ENCODE peak calls at places on chromosomes 2 and 18, in nine cellular contexts. S is ovary; Q is body of pancreas; J is IMR-90; N is CD8-positive, alpha-beta T cell; V is PC-9; G is thoracic aorta; Z is stomach; D is spleen. T is an unnamed sample. For H3K9me3, the result is how much of the 10 kb centered on the place peaks cover.

GRCh38 chr2:41580806-41581205 is 467.0 kb upstream of the PKDCC start:
- DNase-seq in S (no peak), Q (no peak), J (no peak), N (no peak), V (no peak), G (no peak), Z (no peak), D (no peak), T (no peak)

GRCh38 chr2:37344453-37345361 is at the start of gene QPCT:
- DNase-seq in S (peak), Q (peak), J (peak), N (peak), V (peak), G (no peak), Z (peak), D (peak), T (peak)

GRCh38 chr2:20645761-20646160 is 5.1 kb downstream of the HS1BP3 start:
- DNase-seq in S (no peak), Q (no peak), J (no peak), N (no peak), V (no peak), G (no peak), Z (no peak), D (peak), T (no peak)

GRCh38 chr2:178796079-178796677 is 11.0 kb downstream of the TTN start:
- DNase-seq in S (no peak), Q (no peak), J (peak), N (no peak), V (no peak), G (no peak), Z (no peak), D (no peak), T (no peak)

GRCh38 chr2:88729061-88729745 is 37.7 kb downstream of the RPIA start:
- DNase-seq in S (no peak), Q (no peak), J (no peak), N (no peak), V (no peak), G (no peak), Z (no peak), D (no peak), T (no peak)

GRCh38 chr18:49612515-49613033 is 50.7 kb downstream of the LIPG start:
- DNase-seq in S (no peak), Q (no peak), J (no peak), N (no peak), V (no peak), G (no peak), Z (no peak), D (no peak), T (no peak)

GRCh38 chr2:23584054-23584745 is 199.2 kb downstream of the KLHL29 start:
- DNase-seq in S (no peak), Q (no peak), J (no peak), N (no peak), V (no peak), G (peak), Z (no peak), D (peak), T (no peak)

GRCh38 chr2:212414699-212415309 is 123.8 kb downstream of the ERBB4 start:
- DNase-seq in S (no peak), Q (no peak), J (no peak), N (no peak), V (no peak), G (no peak), Z (no peak), D (no peak), T (no peak)

GRCh38 chr2:64934530-64934929 is 54.7 kb upstream of the SLC1A4 start:
- DNase-seq in S (no peak), Q (no peak), J (no peak), N (no peak), V (no peak), G (no peak), Z (no peak), D (no peak), T (no peak)

GRCh38 chr2:220335591-220335915 is 708.1 kb downstream of the SLC4A3 start:
- DNase-seq in S (no peak), Q (no peak), J (no peak), N (no peak), V (no peak), G (no peak), Z (no peak), D (no peak), T (no peak)

GRCh38 chr2:229153946-229154345 is 117.1 kb downstream of the PID1 start:
- DNase-seq in S (no peak), Q (no peak), J (no peak), N (no peak), V (no peak), G (no peak), Z (no peak), D (no peak), T (no peak)

GRCh38 chr2:196967126-196967525 is 40.6 kb upstream of the PGAP1 start:
- DNase-seq in S (no peak), Q (no peak), J (peak), N (no peak), V (no peak), G (no peak), Z (no peak), D (no peak), T (no peak)

GRCh38 chr2:111662771-111663470 is 221.1 kb downstream of the ANAPC1 start:
- DNase-seq in S (no peak), Q (no peak), J (peak), N (no peak), V (peak), G (no peak), Z (no peak), D (no peak), T (no peak)

GRCh38 chr2:48312126-48312525 is 217.8 kb upstream of the STON1 start:
- DNase-seq in S (no peak), Q (no peak), J (no peak), N (no peak), V (peak), G (no peak), Z (no peak), D (no peak), T (no peak)

GRCh38 chr18:45254683-45255082 is 360.6 kb upstream of the SLC14A2 start:
- DNase-seq in S (peak), Q (peak), J (no peak), N (no peak), V (no peak), G (no peak), Z (no peak), D (no peak), T (no peak)

GRCh38 chr2:17303054-17303453 is 215.2 kb downstream of the RAD51AP2 start:
- DNase-seq in S (no peak), Q (no peak), J (peak), N (no peak), V (peak), G (no peak), Z (no peak), D (no peak), T (no peak)

GRCh38 chr18:14925281-14925709 is 177.3 kb downstream of the ANKRD30B start:
- DNase-seq in S (no peak), Q (no peak), J (no peak), N (no peak), V (no peak), G (no peak), Z (no peak), D (no peak), T (no peak)
- H3K9me3 ChIP-seq in S (under half), Q (under half), J (under half), N (under half), V (under half), G (under half), Z (under half), D (under half), T (under half)

GRCh38 chr2:46050489-46050888 is 246.7 kb upstream of the EPAS1 start:
- DNase-seq in S (no peak), Q (peak), J (no peak), N (no peak), V (no peak), G (no peak), Z (no peak), D (no peak), T (no peak)
- TF ChIP-seq CTCF in S (no peak), Q (no peak), J (no peak), N (no peak), V (peak), G (no peak), Z (no peak), D (no peak), T (no peak)

DNA sequence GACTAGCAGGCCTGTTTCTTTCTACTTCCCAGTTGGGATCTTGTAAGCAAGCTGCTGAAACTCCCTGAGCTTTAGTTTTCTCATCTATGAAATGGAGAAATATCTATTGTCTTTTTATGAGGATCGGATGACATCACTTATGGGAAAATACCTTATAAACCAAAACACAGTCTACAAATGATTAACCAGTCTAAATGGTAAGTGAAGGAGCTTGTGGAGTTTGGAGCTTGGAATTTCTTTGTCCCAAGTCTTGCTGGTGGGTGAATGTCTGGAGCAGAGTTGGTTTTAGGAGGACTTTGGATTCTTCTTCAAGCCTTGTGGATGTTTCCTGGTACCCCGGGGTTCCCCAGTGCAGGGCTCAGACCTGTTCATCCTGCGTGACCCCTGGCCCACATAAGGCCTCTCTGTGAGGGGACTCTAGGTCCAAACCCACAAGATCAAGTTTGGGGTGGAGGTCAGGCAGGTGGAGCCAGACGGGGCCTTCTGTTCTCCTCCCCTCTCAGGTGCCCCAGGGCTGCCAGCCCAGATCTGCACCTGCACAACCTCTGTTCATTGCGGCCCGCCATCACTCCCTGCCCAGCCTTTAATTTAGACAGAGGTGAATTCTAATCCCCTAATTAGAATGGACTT is 43.3 kb downstream of the FOSL2 start:
- DNase-seq in S (no peak), Q (no peak), J (no peak), N (no peak), V (no peak), G (no peak), Z (no peak), D (peak), T (no peak)
- H3K27ac ChIP-seq in S (no peak), Q (no peak), J (no peak), N (no peak), V (peak), G (no peak), Z (no peak), D (no peak), T (no peak)

GRCh38 chr2:58762176-58762781 is 521.2 kb upstream of the FANCL start:
- DNase-seq in S (peak), Q (peak), J (peak), N (no peak), V (peak), G (no peak), Z (peak), D (peak), T (no peak)

DNA sequence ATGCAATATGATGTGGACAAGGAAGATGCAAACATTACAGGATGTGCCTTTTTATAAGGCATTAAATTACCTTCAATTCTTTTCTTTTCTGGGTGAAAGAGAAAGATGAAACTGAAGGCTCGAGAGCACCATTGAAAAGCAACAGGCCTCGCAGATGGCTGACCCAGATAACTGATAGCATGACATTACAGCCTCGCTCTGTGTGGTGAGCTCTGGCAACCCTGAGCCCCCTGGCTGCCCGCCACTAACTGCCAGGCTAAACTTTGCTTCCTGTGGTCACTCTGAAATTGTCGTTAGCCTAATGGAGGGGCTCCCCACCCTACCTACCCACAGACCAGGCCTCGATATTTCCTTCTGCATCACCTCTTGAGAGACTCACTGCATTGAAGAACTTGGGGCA is 516.8 kb upstream of the FANCL start:
- DNase-seq in S (no peak), Q (no peak), J (no peak), N (no peak), V (no peak), G (no peak), Z (no peak), D (no peak), T (no peak)
- H3K9me3 ChIP-seq in S (under half), Q (under half), J (under half), N (under half), V (under half), G (under half), Z (under half), D (under half), T (under half)

DNA sequence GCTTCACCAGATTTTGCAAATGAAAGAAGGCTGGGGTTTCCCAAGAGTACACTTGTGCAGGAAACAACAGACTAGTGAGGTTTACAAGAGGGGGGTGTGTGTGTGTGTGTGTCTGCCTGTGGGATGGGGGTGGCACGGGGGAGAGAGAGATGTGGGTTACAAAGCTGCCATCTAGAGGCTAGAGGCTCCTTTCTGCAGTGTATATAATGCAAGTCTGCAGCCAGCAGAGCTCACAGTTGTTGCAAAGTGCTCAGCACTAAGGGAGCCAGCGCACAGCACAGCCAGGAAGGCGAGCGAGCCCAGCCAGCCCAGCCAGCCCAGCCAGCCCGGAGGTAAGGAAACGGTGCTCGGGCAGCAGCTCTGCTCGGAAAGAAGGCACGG is at the start of gene ACKR3:
- DNase-seq in S (peak), Q (peak), J (peak), N (peak), V (peak), G (peak), Z (peak), D (peak), T (peak)
- TF ChIP-seq CTCF in S (no peak), Q (no peak), J (peak), N (peak), V (peak), G (peak), Z (no peak), D (peak), T (peak)

GRCh38 chr18:74534981-74535649 is 815 bp downstream of the CNDP1 start:
- DNase-seq in S (no peak), Q (no peak), J (no peak), N (no peak), V (peak), G (no peak), Z (peak), D (no peak), T (no peak)
- H3K27ac ChIP-seq in S (no peak), Q (no peak), J (no peak), N (no peak), V (no peak), G (no peak), Z (no peak), D (no peak), T (no peak)

T was measured in CD4-positive, alpha-beta T cell.